ENCODE peak calls at places on chromosomes 11 and 22, in seven cellular contexts. One of them, this sample, is unnamed.

GRCh38 chr11:2789331-2789730 is 89.5 kb upstream of the KCNQ1OT1 start:
- DNase-seq in MM.1S: no peak
- DNase-seq in HFF-Myc: no peak
- DNase-seq in gastrocnemius medialis: peak; percentile 1
- DNase-seq in AG10803: no peak
- DNase-seq in hepatocyte: no peak
- DNase-seq in cardiac muscle cell: no peak
- DNase-seq in this sample: no peak

GRCh38 chr22:32591620-32592019 is 117.0 kb downstream of the FBXO7 start:
- DNase-seq in MM.1S: no peak
- DNase-seq in HFF-Myc: no peak
- DNase-seq in gastrocnemius medialis: no peak
- DNase-seq in AG10803: peak; percentile 96
- DNase-seq in hepatocyte: no peak
- DNase-seq in cardiac muscle cell: peak; percentile 97
- DNase-seq in this sample: no peak

GRCh38 chr11:60836866-60837510 is 4.9 kb upstream of the CCDC86 start:
- DNase-seq in MM.1S: no peak
- DNase-seq in HFF-Myc: no peak
- DNase-seq in gastrocnemius medialis: no peak
- DNase-seq in AG10803: no peak
- DNase-seq in hepatocyte: no peak
- DNase-seq in cardiac muscle cell: no peak
- DNase-seq in this sample: no peak

GRCh38 chr22:36510384-36510783 is 3.5 kb upstream of the FOXRED2 start:
- DNase-seq in MM.1S: no peak
- DNase-seq in HFF-Myc: no peak
- DNase-seq in gastrocnemius medialis: peak; percentile 75
- DNase-seq in AG10803: peak; percentile 3
- DNase-seq in hepatocyte: no peak
- DNase-seq in cardiac muscle cell: no peak
- DNase-seq in this sample: no peak

GRCh38 chr11:89184021-89184420 is 6.3 kb downstream of the TYR start:
- DNase-seq in MM.1S: no peak
- DNase-seq in HFF-Myc: no peak
- DNase-seq in gastrocnemius medialis: no peak
- DNase-seq in AG10803: peak; percentile 72
- DNase-seq in hepatocyte: no peak
- DNase-seq in cardiac muscle cell: no peak
- DNase-seq in this sample: no peak

GRCh38 chr11:69425895-69426544 is 55.4 kb upstream of the LINC01488 start:
- DNase-seq in MM.1S: no peak
- DNase-seq in HFF-Myc: no peak
- DNase-seq in gastrocnemius medialis: no peak
- DNase-seq in AG10803: no peak
- DNase-seq in hepatocyte: no peak
- DNase-seq in cardiac muscle cell: no peak
- DNase-seq in this sample: peak; percentile 59

GRCh38 chr11:68806931-68807844 is 34.5 kb downstream of the CPT1A start:
- DNase-seq in MM.1S: no peak
- DNase-seq in HFF-Myc: no peak
- DNase-seq in gastrocnemius medialis: no peak
- DNase-seq in AG10803: peak; percentile 69
- DNase-seq in hepatocyte: no peak
- DNase-seq in cardiac muscle cell: peak; percentile 84
- DNase-seq in this sample: no peak

GRCh38 chr11:2686360-2687222 is 13.2 kb downstream of the KCNQ1OT1 start:
- DNase-seq in MM.1S: no peak
- DNase-seq in HFF-Myc: no peak
- DNase-seq in gastrocnemius medialis: peak; percentile 7
- DNase-seq in AG10803: no peak
- DNase-seq in hepatocyte: no peak
- DNase-seq in cardiac muscle cell: no peak
- DNase-seq in this sample: peak; percentile 54

GRCh38 chr11:122322369-122322768 is 206.4 kb upstream of the BLID start:
- DNase-seq in MM.1S: no peak
- DNase-seq in HFF-Myc: no peak
- DNase-seq in gastrocnemius medialis: no peak
- DNase-seq in AG10803: peak; percentile 96
- DNase-seq in hepatocyte: no peak
- DNase-seq in cardiac muscle cell: peak; percentile 78
- DNase-seq in this sample: no peak

GRCh38 chr11:19100885-19101284 is 16.1 kb upstream of the ZDHHC13 start:
- DNase-seq in MM.1S: no peak
- DNase-seq in HFF-Myc: no peak
- DNase-seq in gastrocnemius medialis: no peak
- DNase-seq in AG10803: no peak
- DNase-seq in hepatocyte: no peak
- DNase-seq in cardiac muscle cell: no peak
- DNase-seq in this sample: no peak

GRCh38 chr22:38310518-38311330 is 6.5 kb downstream of the CSNK1E start:
- DNase-seq in MM.1S: no peak
- DNase-seq in HFF-Myc: no peak
- DNase-seq in gastrocnemius medialis: no peak
- DNase-seq in AG10803: peak; percentile 29
- DNase-seq in hepatocyte: peak; percentile 3
- DNase-seq in cardiac muscle cell: peak; percentile 15
- DNase-seq in this sample: no peak

GRCh38 chr11:6473481-6474422 is at the start of gene TRIM3:
- DNase-seq in MM.1S: peak; percentile 77
- DNase-seq in HFF-Myc: peak; percentile 59
- DNase-seq in gastrocnemius medialis: peak; percentile 93
- DNase-seq in AG10803: peak; percentile 87
- DNase-seq in hepatocyte: peak; percentile 97
- DNase-seq in cardiac muscle cell: peak; percentile 94
- DNase-seq in this sample: peak; percentile 95

GRCh38 chr11:64385953-64386704 is 27.2 kb downstream of the RPS6KA4 start:
- DNase-seq in MM.1S: no peak
- DNase-seq in HFF-Myc: no peak
- DNase-seq in gastrocnemius medialis: no peak
- DNase-seq in AG10803: peak; percentile 52
- DNase-seq in hepatocyte: no peak
- DNase-seq in cardiac muscle cell: no peak
- DNase-seq in this sample: no peak

GRCh38 chr11:92765965-92766371 is 203.5 kb upstream of the MTNR1B start:
- DNase-seq in MM.1S: no peak
- DNase-seq in HFF-Myc: no peak
- DNase-seq in gastrocnemius medialis: peak; percentile 11
- DNase-seq in AG10803: peak; percentile 39
- DNase-seq in hepatocyte: no peak
- DNase-seq in cardiac muscle cell: peak; percentile 79
- DNase-seq in this sample: no peak

GRCh38 chr11:57223601-57224000 is 13.4 kb downstream of the APLNR start:
- DNase-seq in MM.1S: no peak
- DNase-seq in HFF-Myc: no peak
- DNase-seq in gastrocnemius medialis: no peak
- DNase-seq in AG10803: peak; percentile 68
- DNase-seq in hepatocyte: no peak
- DNase-seq in cardiac muscle cell: no peak
- DNase-seq in this sample: no peak

GRCh38 chr11:34425360-34425759 is 13.4 kb upstream of the CAT start:
- DNase-seq in MM.1S: no peak
- DNase-seq in HFF-Myc: no peak
- DNase-seq in gastrocnemius medialis: no peak
- DNase-seq in AG10803: no peak
- DNase-seq in hepatocyte: no peak
- DNase-seq in cardiac muscle cell: no peak
- DNase-seq in this sample: no peak

GRCh38 chr11:1279674-1280055 is 29.8 kb downstream of the TOLLIP start:
- DNase-seq in MM.1S: no peak
- DNase-seq in HFF-Myc: no peak
- DNase-seq in gastrocnemius medialis: no peak
- DNase-seq in AG10803: no peak
- DNase-seq in hepatocyte: no peak
- DNase-seq in cardiac muscle cell: no peak
- DNase-seq in this sample: no peak

GRCh38 chr22:28893810-28894209 is 10.4 kb downstream of the ZNRF3 start:
- DNase-seq in MM.1S: no peak
- DNase-seq in HFF-Myc: no peak
- DNase-seq in gastrocnemius medialis: no peak
- DNase-seq in AG10803: no peak
- DNase-seq in hepatocyte: no peak
- DNase-seq in cardiac muscle cell: no peak
- DNase-seq in this sample: no peak

GRCh38 chr11:68480193-68480592 is 19.6 kb downstream of the PPP6R3 start:
- DNase-seq in MM.1S: no peak
- DNase-seq in HFF-Myc: no peak
- DNase-seq in gastrocnemius medialis: no peak
- DNase-seq in AG10803: no peak
- DNase-seq in hepatocyte: no peak
- DNase-seq in cardiac muscle cell: no peak
- DNase-seq in this sample: no peak

GRCh38 chr11:7490535-7490934 is 5.2 kb downstream of the OLFML1 start:
- DNase-seq in MM.1S: no peak
- DNase-seq in HFF-Myc: no peak
- DNase-seq in gastrocnemius medialis: no peak
- DNase-seq in AG10803: peak; percentile 40
- DNase-seq in hepatocyte: no peak
- DNase-seq in cardiac muscle cell: peak; percentile 45
- DNase-seq in this sample: no peak

GRCh38 chr11:117535870-117536411 is 208.3 kb downstream of the CEP164 start:
- DNase-seq in MM.1S: no peak
- DNase-seq in HFF-Myc: no peak
- DNase-seq in gastrocnemius medialis: no peak
- DNase-seq in AG10803: no peak
- DNase-seq in hepatocyte: no peak
- DNase-seq in cardiac muscle cell: no peak
- DNase-seq in this sample: no peak

GRCh38 chr11:10930961-10931760 is 73.3 kb upstream of the ZBED5 start:
- DNase-seq in MM.1S: peak; percentile 38
- DNase-seq in HFF-Myc: no peak
- DNase-seq in gastrocnemius medialis: peak; percentile 62
- DNase-seq in AG10803: peak; percentile 76
- DNase-seq in hepatocyte: peak; percentile 94
- DNase-seq in cardiac muscle cell: peak; percentile 93
- DNase-seq in this sample: no peak

GRCh38 chr11:19958218-19958617 is 202.1 kb downstream of the DBX1 start:
- DNase-seq in MM.1S: no peak
- DNase-seq in HFF-Myc: no peak
- DNase-seq in gastrocnemius medialis: no peak
- DNase-seq in AG10803: no peak
- DNase-seq in hepatocyte: no peak
- DNase-seq in cardiac muscle cell: peak; percentile 21
- DNase-seq in this sample: no peak

GRCh38 chr11:76666408-76666807 is 4.1 kb downstream of the LRRC32 start:
- DNase-seq in MM.1S: peak; percentile 53
- DNase-seq in HFF-Myc: no peak
- DNase-seq in gastrocnemius medialis: peak; percentile 15
- DNase-seq in AG10803: peak; percentile 39
- DNase-seq in hepatocyte: no peak
- DNase-seq in cardiac muscle cell: peak; percentile 70
- DNase-seq in this sample: peak; percentile 88

GRCh38 chr11:101516546-101516945 is 67.3 kb downstream of the TRPC6 start:
- DNase-seq in MM.1S: no peak
- DNase-seq in HFF-Myc: no peak
- DNase-seq in gastrocnemius medialis: no peak
- DNase-seq in AG10803: no peak
- DNase-seq in hepatocyte: no peak
- DNase-seq in cardiac muscle cell: no peak
- DNase-seq in this sample: no peak

GRCh38 chr11:120229451-120230424 is 10.2 kb upstream of the POU2F3 start:
- DNase-seq in MM.1S: peak; percentile 16
- DNase-seq in HFF-Myc: no peak
- DNase-seq in gastrocnemius medialis: no peak
- DNase-seq in AG10803: no peak
- DNase-seq in hepatocyte: no peak
- DNase-seq in cardiac muscle cell: peak; percentile 49
- DNase-seq in this sample: no peak
- TF ChIP-seq CTCF in MM.1S: peak; percentile 70
- TF ChIP-seq CTCF in HFF-Myc: peak; percentile 60
- TF ChIP-seq CTCF in gastrocnemius medialis: peak; percentile 52
- TF ChIP-seq CTCF in AG10803: peak; percentile 77
- TF ChIP-seq CTCF in hepatocyte: peak; percentile 80
- TF ChIP-seq CTCF in cardiac muscle cell: peak; percentile 73
- TF ChIP-seq CTCF in this sample: peak; percentile 95

GRCh38 chr11:131614514-131615085 is 244.2 kb downstream of the NTM start:
- DNase-seq in MM.1S: no peak
- DNase-seq in HFF-Myc: no peak
- DNase-seq in gastrocnemius medialis: no peak
- DNase-seq in AG10803: no peak
- DNase-seq in hepatocyte: no peak
- DNase-seq in cardiac muscle cell: no peak
- DNase-seq in this sample: no peak
- TF ChIP-seq CTCF in MM.1S: no peak
- TF ChIP-seq CTCF in HFF-Myc: no peak
- TF ChIP-seq CTCF in gastrocnemius medialis: no peak
- TF ChIP-seq CTCF in AG10803: no peak
- TF ChIP-seq CTCF in hepatocyte: no peak
- TF ChIP-seq CTCF in cardiac muscle cell: no peak
- TF ChIP-seq CTCF in this sample: no peak

DNA sequence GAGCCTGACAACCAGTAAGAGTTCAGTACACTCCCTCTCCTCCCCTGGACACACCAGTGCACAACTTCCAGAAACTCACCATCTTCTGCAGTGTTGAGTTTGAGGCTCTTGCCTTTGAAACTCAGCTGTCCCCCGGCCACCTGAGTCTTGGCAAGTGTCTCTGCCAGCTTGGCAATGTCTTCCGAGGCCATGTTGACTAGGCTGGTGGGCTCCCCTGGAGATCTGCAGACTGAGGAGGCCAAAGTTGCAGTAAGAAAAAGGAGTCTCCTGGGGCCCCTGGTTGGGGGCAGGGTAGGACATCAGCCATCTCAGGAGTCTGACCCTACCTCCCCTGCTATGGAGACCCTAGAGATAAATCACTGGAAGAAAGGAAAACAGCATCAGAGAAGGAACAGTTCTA is 5.1 kb downstream of the RANGAP1 start:
- DNase-seq in MM.1S: no peak
- DNase-seq in HFF-Myc: no peak
- DNase-seq in gastrocnemius medialis: no peak
- DNase-seq in AG10803: no peak
- DNase-seq in hepatocyte: no peak
- DNase-seq in cardiac muscle cell: no peak
- DNase-seq in this sample: no peak
- TF ChIP-seq CTCF in MM.1S: no peak
- TF ChIP-seq CTCF in HFF-Myc: no peak
- TF ChIP-seq CTCF in gastrocnemius medialis: no peak
- TF ChIP-seq CTCF in AG10803: no peak
- TF ChIP-seq CTCF in hepatocyte: no peak
- TF ChIP-seq CTCF in cardiac muscle cell: no peak
- TF ChIP-seq CTCF in this sample: no peak

GRCh38 chr22:20152464-20152890 is 1.6 kb upstream of the CCDC188 start:
- DNase-seq in MM.1S: no peak
- DNase-seq in HFF-Myc: no peak
- DNase-seq in gastrocnemius medialis: no peak
- DNase-seq in AG10803: no peak
- DNase-seq in hepatocyte: no peak
- DNase-seq in cardiac muscle cell: no peak
- DNase-seq in this sample: no peak

GRCh38 chr22:20150381-20151275 is at the start of gene CCDC188:
- DNase-seq in MM.1S: no peak
- DNase-seq in HFF-Myc: no peak
- DNase-seq in gastrocnemius medialis: no peak
- DNase-seq in AG10803: no peak
- DNase-seq in hepatocyte: no peak
- DNase-seq in cardiac muscle cell: no peak
- DNase-seq in this sample: no peak

GRCh38 chr22:20153945-20154344 is 3.1 kb upstream of the CCDC188 start:
- DNase-seq in MM.1S: no peak
- DNase-seq in HFF-Myc: no peak
- DNase-seq in gastrocnemius medialis: no peak
- DNase-seq in AG10803: no peak
- DNase-seq in hepatocyte: no peak
- DNase-seq in cardiac muscle cell: no peak
- DNase-seq in this sample: no peak

GRCh38 chr22:20149257-20150250 is 1.3 kb downstream of the CCDC188 start:
- DNase-seq in MM.1S: no peak
- DNase-seq in HFF-Myc: no peak
- DNase-seq in gastrocnemius medialis: no peak
- DNase-seq in AG10803: no peak
- DNase-seq in hepatocyte: no peak
- DNase-seq in cardiac muscle cell: no peak
- DNase-seq in this sample: no peak

GRCh38 chr22:20151276-20151588 is 377 bp upstream of the CCDC188 start:
- DNase-seq in MM.1S: no peak
- DNase-seq in HFF-Myc: no peak
- DNase-seq in gastrocnemius medialis: no peak
- DNase-seq in AG10803: no peak
- DNase-seq in hepatocyte: no peak
- DNase-seq in cardiac muscle cell: no peak
- DNase-seq in this sample: no peak
- TF ChIP-seq CTCF in MM.1S: no peak
- TF ChIP-seq CTCF in HFF-Myc: no peak
- TF ChIP-seq CTCF in gastrocnemius medialis: no peak
- TF ChIP-seq CTCF in AG10803: no peak
- TF ChIP-seq CTCF in hepatocyte: no peak
- TF ChIP-seq CTCF in cardiac muscle cell: no peak
- TF ChIP-seq CTCF in this sample: no peak